ENCODE peak calls at places on chromosomes 13 and 19, in six cellular contexts. T is endothelial cell, N is prostate gland, Q is bronchial epithelial cell, P is GM10248, L is AG10803. X is an unnamed sample.

GRCh38 chr13:99086149-99086868 is 108.4 kb upstream of the DOCK9 start:
- DNase-seq in T (peak), N (peak), Q (peak), P (peak), L (peak), X (peak)

GRCh38 chr13:95267662-95268369 is 33.4 kb downstream of the ABCC4 start:
- DNase-seq in T (no peak), N (peak), Q (peak), P (no peak), L (peak), X (peak)

GRCh38 chr19:35352448-35353304 is 5.0 kb downstream of the FFAR1 start:
- DNase-seq in T (peak), N (peak), Q (peak), P (peak), L (peak), X (peak)

GRCh38 chr13:30607908-30608307 is 9.8 kb upstream of the USPL1 start:
- DNase-seq in T (no peak), N (no peak), Q (peak), P (peak), L (no peak), X (peak)

GRCh38 chr13:34044660-34045080 is 226.7 kb downstream of the RFC3 start:
- DNase-seq in T (no peak), N (peak), Q (peak), P (no peak), L (peak), X (peak)

GRCh38 chr19:18626906-18627305 is 9.9 kb upstream of the KLHL26 start:
- DNase-seq in T (no peak), N (no peak), Q (no peak), P (no peak), L (peak), X (no peak)

GRCh38 chr13:90633849-90634248 is 713.6 kb upstream of the MIR17HG start:
- DNase-seq in T (no peak), N (no peak), Q (no peak), P (no peak), L (no peak), X (no peak)

GRCh38 chr19:56748443-56748842 is 76.9 kb upstream of the ZNF835 start:
- DNase-seq in T (no peak), N (no peak), Q (peak), P (no peak), L (no peak), X (peak)

GRCh38 chr13:76820759-76821158 is 65.4 kb downstream of the KCTD12 start:
- DNase-seq in T (no peak), N (no peak), Q (no peak), P (no peak), L (peak), X (no peak)

GRCh38 chr19:47427241-47428176 is 8.2 kb upstream of the MEIS3 start:
- DNase-seq in T (peak), N (peak), Q (peak), P (peak), L (peak), X (peak)

GRCh38 chr19:1750343-1751021 is 2.8 kb upstream of the ONECUT3 start:
- DNase-seq in T (no peak), N (no peak), Q (no peak), P (no peak), L (no peak), X (no peak)

GRCh38 chr19:17865364-17866311 is 5.9 kb downstream of the RPL18A start:
- DNase-seq in T (no peak), N (no peak), Q (peak), P (no peak), L (no peak), X (peak)

GRCh38 chr13:42109957-42110356 is 61.5 kb downstream of the DGKH start:
- DNase-seq in T (no peak), N (no peak), Q (no peak), P (no peak), L (no peak), X (no peak)

GRCh38 chr19:5130371-5131030 is 161.6 kb downstream of the KDM4B start:
- DNase-seq in T (no peak), N (no peak), Q (no peak), P (peak), L (no peak), X (no peak)

GRCh38 chr19:44723299-44723951 is 24.5 kb downstream of the CEACAM16 start:
- DNase-seq in T (no peak), N (no peak), Q (no peak), P (peak), L (no peak), X (no peak)

GRCh38 chr13:74101436-74101835 is 32.8 kb downstream of the KLF12 start:
- DNase-seq in T (no peak), N (no peak), Q (no peak), P (no peak), L (no peak), X (no peak)

GRCh38 chr19:7476941-7477494 is 11.8 kb downstream of the PEX11G start:
- DNase-seq in T (no peak), N (no peak), Q (no peak), P (no peak), L (no peak), X (no peak)

GRCh38 chr19:9934132-9934950 is 2.0 kb downstream of the OLFM2 start:
- DNase-seq in T (peak), N (peak), Q (peak), P (peak), L (peak), X (peak)

GRCh38 chr19:3837332-3837731 is 31.5 kb downstream of the ZFR2 start:
- DNase-seq in T (no peak), N (no peak), Q (no peak), P (no peak), L (no peak), X (no peak)

GRCh38 chr13:111659842-111660241 is 339.4 kb downstream of the TEX29 start:
- DNase-seq in T (no peak), N (no peak), Q (no peak), P (no peak), L (no peak), X (no peak)

GRCh38 chr13:75226755-75227435 is 255.1 kb downstream of the TBC1D4 start:
- DNase-seq in T (no peak), N (no peak), Q (peak), P (no peak), L (peak), X (peak)

GRCh38 chr13:110359840-110360301 is 52.8 kb downstream of the COL4A2 start:
- DNase-seq in T (no peak), N (no peak), Q (no peak), P (no peak), L (no peak), X (no peak)

GRCh38 chr13:43908156-43909126 is 28.7 kb downstream of the LACC1 start:
- DNase-seq in T (peak), N (peak), Q (peak), P (no peak), L (peak), X (peak)

GRCh38 chr19:40786060-40787037 is 8.3 kb downstream of the RAB4B start:
- DNase-seq in T (no peak), N (no peak), Q (no peak), P (no peak), L (no peak), X (no peak)

GRCh38 chr13:39224841-39225240 is 186.6 kb downstream of the NHLRC3 start:
- DNase-seq in T (no peak), N (no peak), Q (peak), P (no peak), L (no peak), X (peak)

DNA sequence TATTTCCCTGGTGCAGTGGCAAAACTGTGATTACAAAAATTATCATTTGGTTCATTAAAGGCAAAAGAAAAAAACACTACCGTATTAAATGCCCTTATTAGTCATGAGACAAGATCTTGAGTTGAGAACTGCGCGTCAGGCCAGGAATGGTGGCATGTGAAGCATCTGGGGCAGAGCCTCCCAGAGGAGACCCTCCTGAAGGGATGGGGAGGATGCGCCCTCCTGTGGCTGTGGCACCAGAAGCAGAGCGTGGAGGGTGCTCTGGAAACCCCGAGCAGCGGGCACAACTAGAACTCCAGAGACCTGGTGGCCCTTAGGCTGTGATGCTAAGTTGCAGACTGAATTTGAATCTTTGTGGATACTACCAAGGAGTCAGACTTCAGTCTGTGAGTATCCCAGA is 11.5 kb downstream of the CUL4A start:
- DNase-seq in T (no peak), N (no peak), Q (no peak), P (no peak), L (peak), X (no peak)
- TF ChIP-seq CTCF in T (no peak), N (no peak), Q (no peak), P (no peak), L (peak), X (no peak)

GRCh38 chr19:8487137-8487851 is 15.1 kb downstream of the PRAM1 start:
- DNase-seq in T (no peak), N (no peak), Q (no peak), P (peak), L (no peak), X (no peak)
- TF ChIP-seq CTCF in T (no peak), N (no peak), Q (no peak), P (no peak), L (no peak), X (no peak)

DNA sequence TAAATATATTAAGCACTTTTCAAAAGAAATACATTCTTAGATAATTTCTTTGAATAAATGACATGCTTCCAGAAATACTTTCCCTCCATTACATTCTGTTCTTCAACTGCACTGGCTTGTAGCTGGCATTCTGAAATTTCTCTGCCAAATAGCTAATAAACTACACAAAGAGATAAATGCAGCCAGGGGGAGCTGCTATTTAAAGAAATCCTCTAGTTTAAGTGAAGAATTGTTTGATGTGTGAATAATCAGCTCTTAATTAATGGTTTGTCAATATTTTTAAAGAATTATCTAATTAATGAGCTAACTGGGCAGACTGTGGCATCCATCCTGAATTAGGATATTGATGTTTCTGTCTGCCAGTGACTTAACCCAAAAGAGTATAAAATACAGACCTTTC is 30.7 kb downstream of the SLC7A1 start:
- DNase-seq in T (no peak), N (no peak), Q (no peak), P (no peak), L (no peak), X (no peak)
- TF ChIP-seq CTCF in T (no peak), N (no peak), Q (no peak), P (no peak), L (no peak), X (peak)

DNA sequence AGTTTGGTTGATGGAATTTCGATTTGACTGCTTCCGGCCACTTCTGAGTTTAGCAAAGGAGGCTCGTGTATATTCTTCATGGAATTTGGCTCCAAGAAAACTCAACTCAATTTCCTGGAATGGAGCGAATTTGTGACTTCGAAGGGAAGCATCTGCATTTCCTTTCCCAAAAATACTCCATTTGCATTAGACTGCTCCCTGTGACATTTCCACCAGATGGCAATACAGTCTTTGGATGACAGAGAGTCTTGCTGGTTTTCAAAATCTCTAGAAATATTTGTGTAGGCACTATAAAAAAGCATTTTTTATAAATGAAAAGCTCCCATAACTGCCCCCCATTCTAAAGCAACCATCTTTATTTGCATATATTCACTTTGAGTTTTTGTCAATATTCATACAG is 4.1 kb downstream of the C1QTNF9 start:
- DNase-seq in T (no peak), N (no peak), Q (no peak), P (no peak), L (peak), X (peak)
- TF ChIP-seq CTCF in T (no peak), N (no peak), Q (no peak), P (no peak), L (peak), X (peak)

X was measured in MCF 10A.